ENCODE peak calls at places on chromosomes 13 and 19, in seven cellular contexts. A, T, J, U, P, R and V are unnamed samples.

GRCh38 chr19:52789440-52789839 is 2.8 kb upstream of the ZNF600 start:
- DNase-seq in A (no peak), T (no peak), J (no peak), U (no peak), P (no peak), R (no peak), V (no peak)

GRCh38 chr19:43406297-43406696 is 8.4 kb upstream of the TEX101 start:
- DNase-seq in A (no peak), T (no peak), J (no peak), U (no peak), P (no peak), R (no peak), V (no peak)

GRCh38 chr13:44174769-44175425 is 198.7 kb upstream of the SERP2 start:
- DNase-seq in A (peak; percentile 56), T (no peak), J (peak; percentile 34), U (no peak), P (no peak), R (no peak), V (no peak)

GRCh38 chr19:14027856-14028450 is at the start of gene RLN3:
- DNase-seq in A (no peak), T (no peak), J (no peak), U (no peak), P (no peak), R (no peak), V (no peak)

GRCh38 chr13:101454767-101455166 is 2.3 kb downstream of the ITGBL1 start:
- DNase-seq in A (no peak), T (no peak), J (no peak), U (no peak), P (no peak), R (no peak), V (no peak)

GRCh38 chr13:113860051-113860471 is 3.8 kb downstream of the GAS6 start:
- DNase-seq in A (no peak), T (no peak), J (peak; percentile 49), U (no peak), P (no peak), R (no peak), V (no peak)

GRCh38 chr13:28346136-28346535 is 148.8 kb downstream of the FLT1 start:
- DNase-seq in A (no peak), T (no peak), J (no peak), U (no peak), P (no peak), R (no peak), V (no peak)

GRCh38 chr19:21835810-21836444 is at the start of gene ZNF43:
- DNase-seq in A (peak; percentile 97), T (peak; percentile 80), J (peak; percentile 96), U (peak; percentile 95), P (peak; percentile 76), R (no peak), V (peak; percentile 43)

GRCh38 chr19:51354103-51354741 is 12.0 kb downstream of the ETFB start:
- DNase-seq in A (peak; percentile 14), T (no peak), J (no peak), U (peak; percentile 18), P (no peak), R (no peak), V (no peak)

GRCh38 chr19:13920940-13921744 is 15.1 kb downstream of the CC2D1A start:
- DNase-seq in A (peak; percentile 40), T (no peak), J (no peak), U (peak; percentile 26), P (no peak), R (peak; percentile 67), V (no peak)